ENCODE peak calls at places on chromosomes 7 and 10, in six cellular contexts. One of them, this sample, is unnamed.

GRCh38 chr7:76396039-76396732 is 13.3 kb downstream of the SSC4D start:
- DNase-seq in IMR-90: no peak
- DNase-seq in hepatocyte: no peak
- DNase-seq in MM.1S: no peak
- DNase-seq in tibial artery: no peak
- DNase-seq in astrocyte: no peak
- DNase-seq in this sample: no peak

GRCh38 chr7:129875745-129876411 is 76.9 kb downstream of the UBE2H start:
- DNase-seq in IMR-90: peak; percentile 80
- DNase-seq in hepatocyte: no peak
- DNase-seq in MM.1S: no peak
- DNase-seq in tibial artery: no peak
- DNase-seq in astrocyte: peak; percentile 79
- DNase-seq in this sample: no peak

GRCh38 chr10:49096890-49097445 is 18.4 kb downstream of the VSTM4 start:
- DNase-seq in IMR-90: no peak
- DNase-seq in hepatocyte: no peak
- DNase-seq in MM.1S: no peak
- DNase-seq in tibial artery: no peak
- DNase-seq in astrocyte: no peak
- DNase-seq in this sample: no peak

GRCh38 chr7:42237162-42237821 is at the start of gene GLI3:
- DNase-seq in IMR-90: peak; percentile 93
- DNase-seq in hepatocyte: peak; percentile 89
- DNase-seq in MM.1S: peak; percentile 86
- DNase-seq in tibial artery: peak; percentile 92
- DNase-seq in astrocyte: peak; percentile 91
- DNase-seq in this sample: peak; percentile 94

GRCh38 chr10:72297968-72298773 is 24.4 kb downstream of the DDIT4 start:
- DNase-seq in IMR-90: peak; percentile 97
- DNase-seq in hepatocyte: peak; percentile 98
- DNase-seq in MM.1S: peak; percentile 98
- DNase-seq in tibial artery: peak; percentile 99
- DNase-seq in astrocyte: peak; percentile 95
- DNase-seq in this sample: peak; percentile 99

GRCh38 chr10:58104419-58104818 is 163.3 kb downstream of the IPMK start:
- DNase-seq in IMR-90: no peak
- DNase-seq in hepatocyte: no peak
- DNase-seq in MM.1S: no peak
- DNase-seq in tibial artery: no peak
- DNase-seq in astrocyte: peak; percentile 64
- DNase-seq in this sample: no peak

GRCh38 chr7:28942158-28942557 is 16.0 kb downstream of the TRIL start:
- DNase-seq in IMR-90: no peak
- DNase-seq in hepatocyte: no peak
- DNase-seq in MM.1S: no peak
- DNase-seq in tibial artery: no peak
- DNase-seq in astrocyte: no peak
- DNase-seq in this sample: no peak

GRCh38 chr7:117582219-117582704 is 102.4 kb downstream of the CFTR start:
- DNase-seq in IMR-90: peak; percentile 98
- DNase-seq in hepatocyte: peak; percentile 56
- DNase-seq in MM.1S: no peak
- DNase-seq in tibial artery: peak; percentile 83
- DNase-seq in astrocyte: peak; percentile 91
- DNase-seq in this sample: no peak

GRCh38 chr7:1136841-1137516 is 23.0 kb downstream of the ZFAND2A start:
- DNase-seq in IMR-90: no peak
- DNase-seq in hepatocyte: no peak
- DNase-seq in MM.1S: no peak
- DNase-seq in tibial artery: no peak
- DNase-seq in astrocyte: no peak
- DNase-seq in this sample: peak; percentile 17

GRCh38 chr7:127822822-127823508 is 171.0 kb downstream of the SND1 start:
- DNase-seq in IMR-90: no peak
- DNase-seq in hepatocyte: peak; percentile 39
- DNase-seq in MM.1S: no peak
- DNase-seq in tibial artery: no peak
- DNase-seq in astrocyte: no peak
- DNase-seq in this sample: no peak

GRCh38 chr7:2220030-2220429 is 12.7 kb downstream of the MAD1L1 start:
- DNase-seq in IMR-90: no peak
- DNase-seq in hepatocyte: no peak
- DNase-seq in MM.1S: no peak
- DNase-seq in tibial artery: no peak
- DNase-seq in astrocyte: no peak
- DNase-seq in this sample: no peak
- H3K36me3 ChIP-seq in IMR-90: peaks cover 60% of the 10 kb centered on the region
- H3K36me3 ChIP-seq in hepatocyte: no peaks in the 10 kb centered on the region
- H3K36me3 ChIP-seq in MM.1S: no peaks in the 10 kb centered on the region
- H3K36me3 ChIP-seq in tibial artery: peaks cover 74% of the 10 kb centered on the region
- H3K36me3 ChIP-seq in astrocyte: peaks cover 19% of the 10 kb centered on the region
- H3K36me3 ChIP-seq in this sample: no peaks in the 10 kb centered on the region

GRCh38 chr10:112202561-112203241 is 19.1 kb upstream of the GPAM start:
- DNase-seq in IMR-90: peak; percentile 70
- DNase-seq in hepatocyte: no peak
- DNase-seq in MM.1S: no peak
- DNase-seq in tibial artery: no peak
- DNase-seq in astrocyte: peak; percentile 57
- DNase-seq in this sample: no peak

GRCh38 chr10:112202076-112202475 is 18.5 kb upstream of the GPAM start:
- DNase-seq in IMR-90: no peak
- DNase-seq in hepatocyte: no peak
- DNase-seq in MM.1S: no peak
- DNase-seq in tibial artery: no peak
- DNase-seq in astrocyte: no peak
- DNase-seq in this sample: no peak

GRCh38 chr10:112201334-112201733 is 17.8 kb upstream of the GPAM start:
- DNase-seq in IMR-90: no peak
- DNase-seq in hepatocyte: no peak
- DNase-seq in MM.1S: no peak
- DNase-seq in tibial artery: no peak
- DNase-seq in astrocyte: no peak
- DNase-seq in this sample: no peak

GRCh38 chr10:112208292-112208691 is 24.7 kb upstream of the GPAM start:
- DNase-seq in IMR-90: peak; percentile 60
- DNase-seq in hepatocyte: no peak
- DNase-seq in MM.1S: no peak
- DNase-seq in tibial artery: no peak
- DNase-seq in astrocyte: peak; percentile 46
- DNase-seq in this sample: no peak

DNA sequence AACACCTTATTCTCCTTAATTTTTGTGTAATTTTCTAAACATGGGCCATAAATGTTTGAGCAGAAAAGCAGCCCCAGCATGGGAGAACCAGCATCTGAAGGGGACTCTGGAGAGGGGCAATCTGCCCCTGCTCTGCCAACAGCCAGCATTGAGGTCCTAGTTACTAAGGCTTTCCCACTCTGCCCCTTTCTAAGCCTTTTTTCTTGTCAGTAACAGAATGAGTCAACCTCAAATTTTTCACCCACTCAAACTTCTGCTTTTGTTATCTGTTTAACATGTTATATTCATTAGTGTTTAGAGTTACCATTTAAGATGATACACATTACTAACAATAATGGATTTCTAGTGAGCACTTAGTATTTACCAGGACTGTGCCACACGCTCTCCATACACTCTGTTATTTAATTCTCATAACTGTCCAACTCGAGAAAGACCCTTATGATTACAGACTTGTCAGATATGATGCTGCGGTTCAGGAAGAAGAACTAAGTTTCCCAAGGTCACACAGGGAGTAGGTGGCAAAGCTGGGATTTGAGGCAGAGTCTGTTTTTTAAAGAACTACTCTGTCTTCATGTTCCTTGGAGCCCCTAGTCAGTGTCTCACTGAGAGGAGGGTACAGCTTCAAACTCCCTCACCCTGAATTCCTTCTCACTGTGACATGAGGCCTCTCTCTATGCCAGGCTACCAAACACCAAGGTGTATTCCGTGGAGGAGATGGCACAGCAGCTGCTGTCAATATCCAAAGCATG is 19.9 kb upstream of the GPAM start:
- DNase-seq in IMR-90: peak; percentile 46
- DNase-seq in hepatocyte: no peak
- DNase-seq in MM.1S: no peak
- DNase-seq in tibial artery: no peak
- DNase-seq in astrocyte: peak; percentile 18
- DNase-seq in this sample: no peak
- H3K4me3 ChIP-seq in IMR-90: no peak overlapping the region
- H3K4me3 ChIP-seq in hepatocyte: no peak overlapping the region
- H3K4me3 ChIP-seq in MM.1S: no peak overlapping the region
- H3K4me3 ChIP-seq in tibial artery: no peak overlapping the region
- H3K4me3 ChIP-seq in astrocyte: no peak overlapping the region
- H3K4me3 ChIP-seq in this sample: no peak overlapping the region

GRCh38 chr10:88762906-88763305 is 3.1 kb downstream of the LIPN start:
- DNase-seq in IMR-90: no peak
- DNase-seq in hepatocyte: no peak
- DNase-seq in MM.1S: no peak
- DNase-seq in tibial artery: no peak
- DNase-seq in astrocyte: no peak
- DNase-seq in this sample: no peak
- H3K4me1 ChIP-seq in IMR-90: no peaks in the 10 kb centered on the region
- H3K4me1 ChIP-seq in hepatocyte: no peaks in the 10 kb centered on the region
- H3K4me1 ChIP-seq in MM.1S: no peaks in the 10 kb centered on the region
- H3K4me1 ChIP-seq in tibial artery: no peaks in the 10 kb centered on the region
- H3K4me1 ChIP-seq in astrocyte: no peaks in the 10 kb centered on the region
- H3K4me1 ChIP-seq in this sample: no peaks in the 10 kb centered on the region

GRCh38 chr10:1109795-1110673 is 53.8 kb downstream of the WDR37 start:
- DNase-seq in IMR-90: peak; percentile 87
- DNase-seq in hepatocyte: peak; percentile 84
- DNase-seq in MM.1S: peak; percentile 9
- DNase-seq in tibial artery: no peak
- DNase-seq in astrocyte: peak; percentile 86
- DNase-seq in this sample: no peak
- H3K36me3 ChIP-seq in IMR-90: peaks cover 53% of the 10 kb centered on the region
- H3K36me3 ChIP-seq in hepatocyte: no peaks in the 10 kb centered on the region
- H3K36me3 ChIP-seq in MM.1S: peaks cover 6% of the 10 kb centered on the region
- H3K36me3 ChIP-seq in tibial artery: peaks cover 71% of the 10 kb centered on the region
- H3K36me3 ChIP-seq in astrocyte: peaks cover 27% of the 10 kb centered on the region
- H3K36me3 ChIP-seq in this sample: no peaks in the 10 kb centered on the region